ENCODE peak calls at places on chromosomes 4 and X, in five cellular contexts. Y is upper lobe of right lung, E is spleen, Q is fibroblast of lung, L is SK-N-SH. S is an unnamed sample.

GRCh38 chr4:149291463-149291862 is 524.2 kb downstream of the IQCM start:
- DNase-seq in Y (no peak), E (no peak), L (no peak), Q (peak; percentile 84), S (no peak)

GRCh38 chrX:57178605-57179004 is 41.4 kb upstream of the SPIN2A start:
- DNase-seq in Y (no peak), L (no peak), E (no peak), Q (no peak), S (no peak)

GRCh38 chrX:16240231-16240905 is 73.1 kb downstream of the MAGEB17 start:
- DNase-seq in Y (no peak), E (no peak), Q (peak; percentile 18), L (no peak), S (no peak)

GRCh38 chr4:18850763-18851331 is 829.3 kb upstream of the LCORL start:
- DNase-seq in L (peak; percentile 4), Y (no peak), E (no peak), Q (peak; percentile 11), S (no peak)

GRCh38 chr4:105836537-105836936 is 58.7 kb upstream of the NPNT start:
- DNase-seq in Y (no peak), E (no peak), Q (no peak), L (no peak), S (no peak)

GRCh38 chr4:185774076-185774731 is 37.8 kb downstream of the SORBS2 start:
- DNase-seq in E (no peak), L (no peak), Q (no peak), Y (no peak), S (no peak)

GRCh38 chr4:5636766-5637670 is 71.3 kb downstream of the EVC2 start:
- DNase-seq in E (no peak), L (no peak), Y (no peak), Q (peak; percentile 5), S (no peak)

GRCh38 chr4:166065324-166065723 is 192.3 kb downstream of the TLL1 start:
- DNase-seq in Y (no peak), Q (no peak), E (no peak), L (no peak), S (no peak)

GRCh38 chr4:76439491-76439890 is 4.5 kb downstream of the SHROOM3 start:
- DNase-seq in L (no peak), Q (no peak), Y (no peak), E (no peak), S (no peak)

GRCh38 chr4:24999392-25000104 is 31.2 kb downstream of the LGI2 start:
- DNase-seq in E (no peak), L (no peak), Y (no peak), Q (peak; percentile 12), S (no peak)

GRCh38 chr4:122968227-122968812 is 45.9 kb upstream of the NUDT6 start:
- DNase-seq in Q (peak; percentile 7), E (no peak), Y (no peak), L (no peak), S (no peak)

GRCh38 chrX:134969726-134970125 is 21.1 kb upstream of the SMIM10 start:
- DNase-seq in Y (no peak), Q (no peak), L (no peak), E (no peak), S (no peak)

DNA sequence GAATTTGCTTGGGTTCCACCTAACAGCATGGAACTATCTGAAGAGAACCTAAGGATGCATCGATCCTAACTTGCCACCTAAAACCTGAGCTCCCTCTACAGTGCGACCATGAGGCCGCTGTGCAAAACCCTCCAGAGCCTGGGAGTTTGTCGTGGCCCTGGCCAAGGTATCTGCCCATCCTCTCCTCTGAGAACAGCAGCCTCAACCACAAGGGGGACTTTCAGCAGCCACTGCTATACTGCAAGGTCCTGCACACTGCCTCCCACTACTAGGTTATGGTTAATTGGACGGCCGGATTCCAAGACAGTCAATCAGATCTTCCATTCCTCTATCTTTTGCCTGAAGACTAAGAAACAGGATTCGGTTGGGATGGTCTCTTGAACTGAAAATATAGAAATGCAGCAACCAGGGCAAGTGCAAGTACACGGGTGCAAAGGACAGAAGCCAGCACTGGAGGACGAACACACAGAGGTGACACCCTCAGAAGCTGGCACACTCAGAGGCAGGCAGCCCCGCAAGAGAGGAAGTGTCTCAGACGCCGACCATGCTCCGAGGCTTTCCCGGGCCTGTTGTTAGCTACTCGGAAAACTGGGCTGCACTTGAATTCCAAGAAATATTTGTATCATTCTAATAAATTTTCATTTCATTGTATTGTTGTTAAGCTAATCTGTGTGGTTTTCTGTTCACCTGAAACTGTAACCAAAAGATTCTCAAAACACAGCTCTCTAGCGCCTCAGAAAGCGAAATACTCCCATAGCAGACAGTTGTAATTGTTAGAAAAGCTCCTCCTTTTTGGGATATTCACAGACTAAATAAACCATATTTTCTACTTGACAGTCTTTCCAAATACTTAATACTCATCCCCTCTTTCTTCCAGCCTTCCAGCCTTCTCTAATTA is 63.3 kb downstream of the AFAP1 start:
- DNase-seq in E (no peak), Y (no peak), Q (peak; percentile 80), L (peak; percentile 54), S (no peak)
- H3K4me1 ChIP-seq in E (peaks cover 26% of the 10 kb centered on the region), Y (peaks cover 32% of the 10 kb centered on the region), Q (peaks cover 12% of the 10 kb centered on the region), L (peaks cover 57% of the 10 kb centered on the region), S (peaks cover 4% of the 10 kb centered on the region)

GRCh38 chr4:67019670-67020069 is 525.6 kb downstream of the CENPC start:
- DNase-seq in E (no peak), Q (peak; percentile 24), Y (no peak), L (no peak), S (no peak)

GRCh38 chr4:67014592-67014991 is 530.7 kb downstream of the CENPC start:
- DNase-seq in E (no peak), Q (no peak), Y (no peak), L (no peak), S (peak; percentile 2)

DNA sequence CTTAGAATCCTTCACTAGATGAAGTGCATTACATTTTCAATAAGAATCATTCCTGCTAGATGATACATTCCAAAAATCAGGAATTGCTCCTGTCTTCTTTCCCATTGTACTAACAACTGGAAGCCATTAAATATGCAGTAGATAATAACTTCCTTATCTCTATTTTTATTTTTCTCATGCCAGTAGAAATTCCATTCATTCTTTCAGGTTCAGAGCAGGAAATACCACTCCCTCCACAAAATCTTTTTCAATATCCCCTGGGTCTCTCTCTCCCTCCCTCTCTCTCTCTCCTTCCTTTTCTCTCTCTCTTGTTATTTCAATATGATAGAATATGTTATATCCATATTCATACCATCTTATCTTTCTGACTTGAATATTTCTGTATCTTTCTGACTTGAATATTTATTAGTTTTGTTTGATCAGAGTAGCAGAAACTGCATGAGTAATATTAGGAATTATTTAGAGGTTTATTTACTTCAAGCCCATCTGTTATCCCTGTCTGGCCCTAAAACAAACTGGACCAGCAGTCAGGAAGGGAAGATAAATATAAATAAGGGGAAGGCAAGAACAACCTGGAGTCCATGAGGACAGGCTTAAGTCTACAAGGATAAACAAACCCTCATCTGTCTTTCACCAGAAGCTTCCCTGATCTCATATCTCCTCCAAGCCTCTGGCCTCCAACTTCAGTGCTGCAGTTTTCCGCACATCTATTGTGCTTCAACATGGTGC is 525.1 kb downstream of the CENPC start:
- DNase-seq in L (no peak), Q (peak; percentile 55), E (no peak), Y (no peak), S (no peak)
- H3K4me3 ChIP-seq in L (no peak overlapping the region), Q (no peak overlapping the region), E (no peak overlapping the region), Y (no peak overlapping the region), S (no peak overlapping the region)

GRCh38 chr4:99323761-99324160 is 2.6 kb upstream of the ADH1B start:
- DNase-seq in E (no peak), Q (no peak), L (no peak), Y (no peak), S (no peak)

GRCh38 chr4:99317354-99317753 is 3.8 kb downstream of the ADH1B start:
- DNase-seq in E (no peak), Y (no peak), L (no peak), Q (no peak), S (no peak)

GRCh38 chr4:99324361-99324760 is 3.2 kb upstream of the ADH1B start:
- DNase-seq in E (no peak), Y (no peak), L (no peak), Q (no peak), S (no peak)

GRCh38 chr4:99324978-99325377 is 3.8 kb upstream of the ADH1B start:
- DNase-seq in L (no peak), Q (peak; percentile 17), Y (peak; percentile 43), E (no peak), S (no peak)

GRCh38 chr4:99321241-99322191 is at the start of gene ADH1B:
- DNase-seq in Q (no peak), L (no peak), Y (no peak), E (no peak), S (peak; percentile 5)
- H3K4me1 ChIP-seq in Q (peaks cover 4% of the 10 kb centered on the region), L (no peaks in the 10 kb centered on the region), Y (peaks cover 16% of the 10 kb centered on the region), E (no peaks in the 10 kb centered on the region), S (no peaks in the 10 kb centered on the region)

GRCh38 chrX:47366051-47366722 is 4.2 kb upstream of the ZNF157 start:
- DNase-seq in Y (peak; percentile 73), E (peak; percentile 88), Q (peak; percentile 74), L (peak; percentile 70), S (peak; percentile 28)
- H3K4me3 ChIP-seq in Y (peak overlapping the region; percentile 49), E (peak overlapping the region; percentile 41), Q (peak overlapping the region; percentile 55), L (peak overlapping the region; percentile 57), S (peak overlapping the region; percentile 27)

S was measured in NT2/D1.